ENCODE peak calls at places on chromosomes 11 and 22, in four cellular contexts. J is sigmoid colon, Z is left ventricle myocardium inferior, V is fibroblast of lung. Y is an unnamed sample. For H3K4me1, the result is how much of the 10 kb centered on the place peaks cover.

GRCh38 chr11:19164230-19164855 is 37.4 kb downstream of the CSRP3 start:
- DNase-seq in Z (no peak), V (no peak), J (no peak), Y (no peak)

GRCh38 chr11:5486421-5486820 is 2.1 kb upstream of the OR52D1 start:
- DNase-seq in J (no peak), Z (no peak), V (no peak), Y (no peak)

GRCh38 chr11:73317373-73317772 is 9.3 kb downstream of the ARHGEF17 start:
- DNase-seq in V (no peak), J (peak), Z (peak), Y (no peak)

GRCh38 chr11:20739004-20739612 is 69.7 kb downstream of the NELL1 start:
- DNase-seq in Z (no peak), J (no peak), V (no peak), Y (no peak)

GRCh38 chr11:31092638-31093037 is 276.9 kb downstream of the DCDC1 start:
- DNase-seq in J (no peak), V (no peak), Z (no peak), Y (no peak)

GRCh38 chr11:118100691-118101232 is 14.0 kb upstream of the SMIM35 start:
- DNase-seq in J (no peak), V (no peak), Z (no peak), Y (no peak)

GRCh38 chr11:95398437-95399112 is 167.6 kb upstream of the SESN3 start:
- DNase-seq in Z (no peak), V (peak), J (no peak), Y (no peak)

GRCh38 chr11:125128450-125128849 is 17.0 kb upstream of the TMEM218 start:
- DNase-seq in V (peak), J (no peak), Z (no peak), Y (no peak)

GRCh38 chr11:70760416-70761020 is 362.2 kb downstream of the CTTN start:
- DNase-seq in J (no peak), V (no peak), Z (no peak), Y (no peak)

GRCh38 chr11:43943931-43944751 is 1.7 kb downstream of the C11orf96 start:
- DNase-seq in V (no peak), Z (no peak), J (peak), Y (peak)

GRCh38 chr11:114201219-114201618 is 95.0 kb upstream of the NNMT start:
- DNase-seq in V (no peak), Z (no peak), J (no peak), Y (no peak)

GRCh38 chr11:6736495-6737121 is 35.2 kb downstream of the OR2AG2 start:
- DNase-seq in J (no peak), Z (no peak), V (no peak), Y (no peak)

GRCh38 chr11:45930031-45930794 is 7.8 kb downstream of the LARGE2 start:
- DNase-seq in V (no peak), Z (peak), J (peak), Y (peak)

GRCh38 chr11:12223771-12224536 is 113.6 kb downstream of the MICAL2 start:
- DNase-seq in V (peak), J (no peak), Z (no peak), Y (no peak)

GRCh38 chr11:12226093-12226492 is 115.7 kb downstream of the MICAL2 start:
- DNase-seq in Z (no peak), V (no peak), J (no peak), Y (no peak)

GRCh38 chr11:12225046-12225739 is 114.8 kb downstream of the MICAL2 start:
- DNase-seq in V (no peak), Z (no peak), J (no peak), Y (no peak)

GRCh38 chr11:12222099-12222751 is 111.8 kb downstream of the MICAL2 start:
- DNase-seq in J (peak), Z (peak), V (peak), Y (no peak)

GRCh38 chr11:12224537-12224893 is 114.1 kb downstream of the MICAL2 start:
- DNase-seq in V (peak), J (peak), Z (peak), Y (peak)
- H3K4me1 ChIP-seq in V (under half), J (under half), Z (half or more), Y (under half)

DNA sequence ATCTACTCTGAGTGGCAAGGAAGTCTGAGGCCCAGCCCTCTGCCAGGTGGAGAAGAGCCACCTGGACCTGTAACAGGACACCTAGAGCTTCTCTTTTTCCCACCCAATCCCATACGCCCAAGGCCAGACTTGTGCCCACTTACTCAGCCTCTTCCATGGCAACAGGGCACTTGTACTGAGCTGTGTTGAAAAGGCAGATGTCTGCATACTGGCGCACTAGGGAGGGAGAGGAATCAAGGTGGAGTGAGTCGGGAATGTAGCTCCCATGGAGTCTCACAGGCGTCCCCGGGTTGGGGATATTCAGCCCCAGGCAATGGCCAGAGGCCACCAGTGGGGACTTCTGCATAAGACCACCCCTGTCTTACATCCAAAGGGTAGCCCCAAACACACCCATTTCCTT is 36.1 kb downstream of the TPBGL start:
- DNase-seq in Z (no peak), J (peak), V (no peak), Y (no peak)
- H3K4me1 ChIP-seq in Z (under half), J (under half), V (under half), Y (under half)

GRCh38 chr11:2777871-2778629 is 78.3 kb upstream of the KCNQ1OT1 start:
- DNase-seq in Z (peak), V (no peak), J (peak), Y (peak)
- H3K4me1 ChIP-seq in Z (half or more), V (under half), J (under half), Y (under half)

GRCh38 chr11:121866822-121867221 is 249.2 kb downstream of the BLID start:
- DNase-seq in Z (no peak), V (no peak), J (no peak), Y (no peak)
- H3K4me1 ChIP-seq in Z (under half), V (under half), J (under half), Y (under half)

GRCh38 chr22:38712496-38713207 is 6.9 kb downstream of the GTPBP1 start:
- DNase-seq in J (peak), Z (no peak), V (no peak), Y (no peak)
- H3K4me1 ChIP-seq in J (under half), Z (half or more), V (under half), Y (under half)

GRCh38 chr11:116927163-116927772 is 89.8 kb upstream of the APOA1 start:
- DNase-seq in Z (no peak), J (no peak), V (no peak), Y (no peak)
- H3K4me1 ChIP-seq in Z (half or more), J (under half), V (under half), Y (under half)

GRCh38 chr11:112391086-112391485 is 130.4 kb upstream of the PLET1 start:
- DNase-seq in V (no peak), Z (no peak), J (no peak), Y (no peak)
- H3K4me1 ChIP-seq in V (under half), Z (under half), J (under half), Y (under half)

GRCh38 chr22:42608481-42609361 is 6.0 kb downstream of the POLDIP3 start:
- DNase-seq in J (no peak), Z (no peak), V (peak), Y (peak)
- H3K4me1 ChIP-seq in J (under half), Z (half or more), V (under half), Y (half or more)

Y was measured in SJSA1.